ENCODE peak calls at places on chromosomes 11 and 22, in eight cellular contexts. One of them, this sample, is unnamed.

GRCh38 chr11:13110145-13110544 is 101.0 kb downstream of the RASSF10 start:
- DNase-seq in BE2C: no peak
- DNase-seq in dorsolateral prefrontal cortex: no peak
- DNase-seq in RWPE2: no peak
- DNase-seq in BJ: no peak
- DNase-seq in type B pancreatic cell: no peak
- DNase-seq in H9: no peak
- DNase-seq in fibroblast of villous mesenchyme: no peak
- DNase-seq in this sample: no peak

GRCh38 chr11:44555031-44555800 is 10.2 kb upstream of the CD82 start:
- DNase-seq in BE2C: no peak
- DNase-seq in dorsolateral prefrontal cortex: no peak
- DNase-seq in RWPE2: no peak
- DNase-seq in BJ: no peak
- DNase-seq in type B pancreatic cell: no peak
- DNase-seq in H9: no peak
- DNase-seq in fibroblast of villous mesenchyme: no peak
- DNase-seq in this sample: no peak

GRCh38 chr11:64834723-64835615 is 9.5 kb downstream of the CDC42BPG start:
- DNase-seq in BE2C: no peak
- DNase-seq in dorsolateral prefrontal cortex: no peak
- DNase-seq in RWPE2: peak
- DNase-seq in BJ: no peak
- DNase-seq in type B pancreatic cell: no peak
- DNase-seq in H9: no peak
- DNase-seq in fibroblast of villous mesenchyme: no peak
- DNase-seq in this sample: no peak

GRCh38 chr11:116853461-116854073 is 16.1 kb upstream of the APOA1 start:
- DNase-seq in BE2C: no peak
- DNase-seq in dorsolateral prefrontal cortex: no peak
- DNase-seq in RWPE2: no peak
- DNase-seq in BJ: peak
- DNase-seq in type B pancreatic cell: no peak
- DNase-seq in H9: no peak
- DNase-seq in fibroblast of villous mesenchyme: peak
- DNase-seq in this sample: no peak

GRCh38 chr11:65606876-65607613 is 7.0 kb downstream of the MAP3K11 start:
- DNase-seq in BE2C: peak
- DNase-seq in dorsolateral prefrontal cortex: peak
- DNase-seq in RWPE2: no peak
- DNase-seq in BJ: peak
- DNase-seq in type B pancreatic cell: peak
- DNase-seq in H9: peak
- DNase-seq in fibroblast of villous mesenchyme: peak
- DNase-seq in this sample: peak

GRCh38 chr22:20456064-20456721 is 18.6 kb upstream of the SCARF2 start:
- DNase-seq in BE2C: peak
- DNase-seq in dorsolateral prefrontal cortex: peak
- DNase-seq in RWPE2: no peak
- DNase-seq in BJ: no peak
- DNase-seq in type B pancreatic cell: peak
- DNase-seq in H9: peak
- DNase-seq in fibroblast of villous mesenchyme: peak
- DNase-seq in this sample: peak

GRCh38 chr11:19777342-19778102 is 64.9 kb downstream of the NAV2 start:
- DNase-seq in BE2C: no peak
- DNase-seq in dorsolateral prefrontal cortex: no peak
- DNase-seq in RWPE2: no peak
- DNase-seq in BJ: no peak
- DNase-seq in type B pancreatic cell: no peak
- DNase-seq in H9: peak
- DNase-seq in fibroblast of villous mesenchyme: peak
- DNase-seq in this sample: no peak

GRCh38 chr11:85955531-85955930 is 100.3 kb downstream of the CCDC83 start:
- DNase-seq in BE2C: no peak
- DNase-seq in dorsolateral prefrontal cortex: no peak
- DNase-seq in RWPE2: no peak
- DNase-seq in BJ: no peak
- DNase-seq in type B pancreatic cell: no peak
- DNase-seq in H9: no peak
- DNase-seq in fibroblast of villous mesenchyme: peak
- DNase-seq in this sample: no peak

GRCh38 chr11:61826930-61827572 is 1.0 kb upstream of the FADS2 start:
- DNase-seq in BE2C: no peak
- DNase-seq in dorsolateral prefrontal cortex: no peak
- DNase-seq in RWPE2: no peak
- DNase-seq in BJ: no peak
- DNase-seq in type B pancreatic cell: no peak
- DNase-seq in H9: no peak
- DNase-seq in fibroblast of villous mesenchyme: no peak
- DNase-seq in this sample: peak

GRCh38 chr11:10581481-10582019 is 13.1 kb upstream of the LYVE1 start:
- DNase-seq in BE2C: no peak
- DNase-seq in dorsolateral prefrontal cortex: peak
- DNase-seq in RWPE2: no peak
- DNase-seq in BJ: no peak
- DNase-seq in type B pancreatic cell: no peak
- DNase-seq in H9: no peak
- DNase-seq in fibroblast of villous mesenchyme: no peak
- DNase-seq in this sample: no peak

GRCh38 chr11:72937439-72937838 is 123.2 kb downstream of the ATG16L2 start:
- DNase-seq in BE2C: no peak
- DNase-seq in dorsolateral prefrontal cortex: no peak
- DNase-seq in RWPE2: no peak
- DNase-seq in BJ: no peak
- DNase-seq in type B pancreatic cell: no peak
- DNase-seq in H9: no peak
- DNase-seq in fibroblast of villous mesenchyme: no peak
- DNase-seq in this sample: no peak

GRCh38 chr22:35995345-35995744 is 33.3 kb downstream of the RBFOX2 start:
- DNase-seq in BE2C: no peak
- DNase-seq in dorsolateral prefrontal cortex: no peak
- DNase-seq in RWPE2: no peak
- DNase-seq in BJ: no peak
- DNase-seq in type B pancreatic cell: no peak
- DNase-seq in H9: no peak
- DNase-seq in fibroblast of villous mesenchyme: no peak
- DNase-seq in this sample: no peak

GRCh38 chr11:3635641-3636375 is 6.0 kb downstream of the ART5 start:
- DNase-seq in BE2C: no peak
- DNase-seq in dorsolateral prefrontal cortex: no peak
- DNase-seq in RWPE2: no peak
- DNase-seq in BJ: no peak
- DNase-seq in type B pancreatic cell: no peak
- DNase-seq in H9: no peak
- DNase-seq in fibroblast of villous mesenchyme: no peak
- DNase-seq in this sample: no peak

GRCh38 chr11:125935056-125935455 is 10.8 kb upstream of the VSIG10L2 start:
- DNase-seq in BE2C: no peak
- DNase-seq in dorsolateral prefrontal cortex: no peak
- DNase-seq in RWPE2: no peak
- DNase-seq in BJ: no peak
- DNase-seq in type B pancreatic cell: no peak
- DNase-seq in H9: no peak
- DNase-seq in fibroblast of villous mesenchyme: no peak
- DNase-seq in this sample: no peak

GRCh38 chr22:24592144-24592845 is 578 bp downstream of the LRRC75B start:
- DNase-seq in BE2C: no peak
- DNase-seq in dorsolateral prefrontal cortex: peak
- DNase-seq in RWPE2: no peak
- DNase-seq in BJ: no peak
- DNase-seq in type B pancreatic cell: no peak
- DNase-seq in H9: peak
- DNase-seq in fibroblast of villous mesenchyme: peak
- DNase-seq in this sample: no peak
- TF ChIP-seq CTCF in BE2C: no peak
- TF ChIP-seq CTCF in dorsolateral prefrontal cortex: no peak
- TF ChIP-seq CTCF in RWPE2: no peak
- TF ChIP-seq CTCF in BJ: no peak
- TF ChIP-seq CTCF in type B pancreatic cell: no peak
- TF ChIP-seq CTCF in H9: no peak
- TF ChIP-seq CTCF in fibroblast of villous mesenchyme: no peak
- TF ChIP-seq CTCF in this sample: no peak

DNA sequence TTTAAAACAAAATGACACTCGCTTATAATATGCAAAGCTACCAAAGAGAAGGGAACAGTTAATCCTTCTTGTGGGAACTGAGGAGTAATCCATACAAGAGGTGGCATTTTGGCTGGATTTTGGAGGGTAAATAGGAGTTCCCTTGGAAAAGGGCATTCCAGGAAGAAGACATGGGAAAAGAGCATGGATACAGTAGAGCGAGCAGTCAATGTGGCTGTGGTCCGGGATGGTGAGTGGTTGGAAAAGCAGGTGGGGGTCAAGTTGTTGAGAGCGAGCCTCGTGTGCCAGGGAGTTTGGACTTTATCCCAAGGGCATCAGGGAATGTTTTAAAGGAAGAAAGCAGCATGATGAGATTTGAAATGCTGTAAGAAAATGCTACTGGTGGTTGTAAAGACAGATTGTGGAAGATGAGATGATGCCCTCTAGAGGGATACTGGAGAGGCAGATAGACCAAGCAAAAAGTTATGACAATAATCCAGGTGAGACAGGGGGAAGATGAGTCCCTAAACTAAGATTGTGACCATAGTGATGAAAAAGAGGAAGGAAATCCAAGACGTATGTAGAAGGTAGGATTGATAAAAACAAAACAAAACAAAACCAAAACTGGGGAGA is 3.8 kb upstream of the MMP7 start:
- DNase-seq in BE2C: no peak
- DNase-seq in dorsolateral prefrontal cortex: no peak
- DNase-seq in RWPE2: no peak
- DNase-seq in BJ: no peak
- DNase-seq in type B pancreatic cell: no peak
- DNase-seq in H9: no peak
- DNase-seq in fibroblast of villous mesenchyme: no peak
- DNase-seq in this sample: no peak
- TF ChIP-seq CTCF in BE2C: peak
- TF ChIP-seq CTCF in dorsolateral prefrontal cortex: no peak
- TF ChIP-seq CTCF in RWPE2: peak
- TF ChIP-seq CTCF in BJ: peak
- TF ChIP-seq CTCF in type B pancreatic cell: no peak
- TF ChIP-seq CTCF in H9: peak
- TF ChIP-seq CTCF in fibroblast of villous mesenchyme: peak
- TF ChIP-seq CTCF in this sample: no peak

GRCh38 chr22:41562461-41562860 is 1.7 kb downstream of the CSDC2 start:
- DNase-seq in BE2C: no peak
- DNase-seq in dorsolateral prefrontal cortex: no peak
- DNase-seq in RWPE2: no peak
- DNase-seq in BJ: no peak
- DNase-seq in type B pancreatic cell: no peak
- DNase-seq in H9: no peak
- DNase-seq in fibroblast of villous mesenchyme: no peak
- DNase-seq in this sample: peak

GRCh38 chr22:41561335-41561734 is 525 bp downstream of the CSDC2 start:
- DNase-seq in BE2C: peak
- DNase-seq in dorsolateral prefrontal cortex: no peak
- DNase-seq in RWPE2: no peak
- DNase-seq in BJ: no peak
- DNase-seq in type B pancreatic cell: no peak
- DNase-seq in H9: peak
- DNase-seq in fibroblast of villous mesenchyme: no peak
- DNase-seq in this sample: peak

GRCh38 chr22:41557401-41558240 is 3.2 kb upstream of the CSDC2 start:
- DNase-seq in BE2C: no peak
- DNase-seq in dorsolateral prefrontal cortex: peak
- DNase-seq in RWPE2: no peak
- DNase-seq in BJ: no peak
- DNase-seq in type B pancreatic cell: no peak
- DNase-seq in H9: peak
- DNase-seq in fibroblast of villous mesenchyme: peak
- DNase-seq in this sample: peak

GRCh38 chr22:41561788-41562187 is 978 bp downstream of the CSDC2 start:
- DNase-seq in BE2C: no peak
- DNase-seq in dorsolateral prefrontal cortex: no peak
- DNase-seq in RWPE2: no peak
- DNase-seq in BJ: no peak
- DNase-seq in type B pancreatic cell: no peak
- DNase-seq in H9: no peak
- DNase-seq in fibroblast of villous mesenchyme: no peak
- DNase-seq in this sample: no peak

DNA sequence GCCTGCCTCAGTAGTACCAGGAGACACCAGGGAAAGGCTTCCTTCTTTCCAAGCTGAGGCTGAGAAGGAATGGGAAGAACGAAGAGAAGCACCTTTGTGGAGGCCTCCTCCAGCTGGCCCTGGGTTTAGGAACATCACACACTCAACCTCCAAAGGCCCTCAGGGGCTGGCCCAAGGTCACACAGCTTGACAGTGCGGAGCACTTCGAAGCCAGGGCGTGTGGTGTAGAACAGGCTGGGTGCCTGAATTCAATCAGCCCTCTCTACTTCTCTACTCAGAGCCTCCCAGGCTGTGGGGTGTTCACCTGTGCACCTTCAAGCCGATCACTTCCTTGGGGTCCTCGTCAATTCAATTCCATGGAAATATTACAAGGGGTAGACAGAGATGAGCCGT is 719 bp upstream of the CSDC2 start:
- DNase-seq in BE2C: peak
- DNase-seq in dorsolateral prefrontal cortex: no peak
- DNase-seq in RWPE2: no peak
- DNase-seq in BJ: no peak
- DNase-seq in type B pancreatic cell: no peak
- DNase-seq in H9: no peak
- DNase-seq in fibroblast of villous mesenchyme: no peak
- DNase-seq in this sample: no peak
- TF ChIP-seq CTCF in BE2C: no peak
- TF ChIP-seq CTCF in dorsolateral prefrontal cortex: no peak
- TF ChIP-seq CTCF in RWPE2: no peak
- TF ChIP-seq CTCF in BJ: no peak
- TF ChIP-seq CTCF in type B pancreatic cell: no peak
- TF ChIP-seq CTCF in H9: no peak
- TF ChIP-seq CTCF in fibroblast of villous mesenchyme: no peak
- TF ChIP-seq CTCF in this sample: no peak

GRCh38 chr22:44002324-44002723 is 21.8 kb upstream of the PARVB start:
- DNase-seq in BE2C: no peak
- DNase-seq in dorsolateral prefrontal cortex: no peak
- DNase-seq in RWPE2: no peak
- DNase-seq in BJ: no peak
- DNase-seq in type B pancreatic cell: no peak
- DNase-seq in H9: no peak
- DNase-seq in fibroblast of villous mesenchyme: no peak
- DNase-seq in this sample: no peak

GRCh38 chr22:44003016-44003775 is 20.9 kb upstream of the PARVB start:
- DNase-seq in BE2C: no peak
- DNase-seq in dorsolateral prefrontal cortex: no peak
- DNase-seq in RWPE2: no peak
- DNase-seq in BJ: no peak
- DNase-seq in type B pancreatic cell: no peak
- DNase-seq in H9: no peak
- DNase-seq in fibroblast of villous mesenchyme: no peak
- DNase-seq in this sample: no peak

GRCh38 chr22:44005524-44005923 is 18.6 kb upstream of the PARVB start:
- DNase-seq in BE2C: no peak
- DNase-seq in dorsolateral prefrontal cortex: no peak
- DNase-seq in RWPE2: no peak
- DNase-seq in BJ: no peak
- DNase-seq in type B pancreatic cell: no peak
- DNase-seq in H9: no peak
- DNase-seq in fibroblast of villous mesenchyme: no peak
- DNase-seq in this sample: no peak

GRCh38 chr22:44000123-44000522 is 24.0 kb upstream of the PARVB start:
- DNase-seq in BE2C: no peak
- DNase-seq in dorsolateral prefrontal cortex: no peak
- DNase-seq in RWPE2: no peak
- DNase-seq in BJ: no peak
- DNase-seq in type B pancreatic cell: no peak
- DNase-seq in H9: no peak
- DNase-seq in fibroblast of villous mesenchyme: no peak
- DNase-seq in this sample: no peak

GRCh38 chr22:44003776-44004460 is 20.2 kb upstream of the PARVB start:
- DNase-seq in BE2C: no peak
- DNase-seq in dorsolateral prefrontal cortex: no peak
- DNase-seq in RWPE2: no peak
- DNase-seq in BJ: no peak
- DNase-seq in type B pancreatic cell: no peak
- DNase-seq in H9: peak
- DNase-seq in fibroblast of villous mesenchyme: no peak
- DNase-seq in this sample: peak
- TF ChIP-seq CTCF in BE2C: peak
- TF ChIP-seq CTCF in dorsolateral prefrontal cortex: no peak
- TF ChIP-seq CTCF in RWPE2: no peak
- TF ChIP-seq CTCF in BJ: peak
- TF ChIP-seq CTCF in type B pancreatic cell: peak
- TF ChIP-seq CTCF in H9: peak
- TF ChIP-seq CTCF in fibroblast of villous mesenchyme: no peak
- TF ChIP-seq CTCF in this sample: peak

This sample was measured in WERI-Rb-1.